ENCODE peak calls at places on chromosome 6, in five cellular contexts. Z, Y, C, B and V are unnamed samples.

GRCh38 chr6:101761124-101761601 is 367.7 kb downstream of the GRIK2 start:
- DNase-seq in Z (no peak), Y (no peak), B (no peak), C (no peak), V (peak)

GRCh38 chr6:85468326-85468725 is 18.4 kb downstream of the NT5E start:
- DNase-seq in Z (no peak), B (no peak), Y (no peak), C (no peak), V (peak)

GRCh38 chr6:167760979-167761793 is 65.5 kb upstream of the AFDN start:
- DNase-seq in C (peak), Z (peak), B (no peak), Y (no peak), V (peak)

GRCh38 chr6:157965387-157965786 is 16.3 kb upstream of the SYNJ2 start:
- DNase-seq in B (no peak), Y (no peak), Z (no peak), C (no peak), V (no peak)

GRCh38 chr6:26223677-26224546 is 136.7 kb downstream of the HFE start:
- DNase-seq in C (no peak), B (no peak), Z (peak), Y (peak), V (peak)

GRCh38 chr6:117265425-117266266 is at the start of gene VGLL2:
- DNase-seq in C (no peak), B (no peak), Y (no peak), Z (peak), V (peak)

GRCh38 chr6:39389372-39389767 is 66.9 kb upstream of the KCNK16 start:
- DNase-seq in B (no peak), Y (no peak), Z (no peak), C (no peak), V (peak)

GRCh38 chr6:10733151-10733715 is 10.4 kb downstream of the TMEM14C start:
- DNase-seq in Z (no peak), Y (no peak), B (no peak), C (no peak), V (no peak)

GRCh38 chr6:17193376-17193775 is 87.8 kb upstream of the RBM24 start:
- DNase-seq in C (no peak), Y (no peak), Z (no peak), B (no peak), V (peak)

GRCh38 chr6:34276881-34277762 is 28.3 kb upstream of the SMIM29 start:
- DNase-seq in C (no peak), B (no peak), Z (no peak), Y (no peak), V (no peak)

GRCh38 chr6:113856571-113857564 is at the start of gene MARCKS:
- DNase-seq in B (no peak), Y (peak), Z (peak), C (peak), V (peak)